ENCODE peak calls at places on chromosomes 12 and 14, in nine cellular contexts. One of them, this sample, is unnamed.

GRCh38 chr12:98291828-98292227 is 223.6 kb upstream of the TMPO start:
- DNase-seq in lung microvascular endothelial cell: no peak
- DNase-seq in RPMI7951: no peak
- DNase-seq in dorsolateral prefrontal cortex: no peak
- DNase-seq in activated CD4-positive, CD25-positive, alpha-beta regulatory T cell treated with anti-CD3 and anti-CD28 coated beads, Interleukin-2, amount 50 U/mL, for 72 hours: no peak
- DNase-seq in cardiac fibroblast: no peak
- DNase-seq in lower leg skin: no peak
- DNase-seq in GM20000: no peak
- DNase-seq in H7: peak
- DNase-seq in this sample: no peak

GRCh38 chr12:24754690-24755638 is 193.9 kb downstream of the BCAT1 start:
- DNase-seq in lung microvascular endothelial cell: no peak
- DNase-seq in RPMI7951: peak
- DNase-seq in dorsolateral prefrontal cortex: no peak
- DNase-seq in activated CD4-positive, CD25-positive, alpha-beta regulatory T cell treated with anti-CD3 and anti-CD28 coated beads, Interleukin-2, amount 50 U/mL, for 72 hours: no peak
- DNase-seq in cardiac fibroblast: peak
- DNase-seq in lower leg skin: no peak
- DNase-seq in GM20000: no peak
- DNase-seq in H7: no peak
- DNase-seq in this sample: peak

GRCh38 chr14:28243600-28243999 is 523.0 kb upstream of the FOXG1 start:
- DNase-seq in lung microvascular endothelial cell: no peak
- DNase-seq in RPMI7951: peak
- DNase-seq in dorsolateral prefrontal cortex: no peak
- DNase-seq in activated CD4-positive, CD25-positive, alpha-beta regulatory T cell treated with anti-CD3 and anti-CD28 coated beads, Interleukin-2, amount 50 U/mL, for 72 hours: no peak
- DNase-seq in cardiac fibroblast: peak
- DNase-seq in lower leg skin: no peak
- DNase-seq in GM20000: no peak
- DNase-seq in H7: no peak
- DNase-seq in this sample: no peak

GRCh38 chr12:9711664-9712063 is 21.2 kb downstream of the CLECL1 start:
- DNase-seq in lung microvascular endothelial cell: no peak
- DNase-seq in RPMI7951: no peak
- DNase-seq in dorsolateral prefrontal cortex: no peak
- DNase-seq in activated CD4-positive, CD25-positive, alpha-beta regulatory T cell treated with anti-CD3 and anti-CD28 coated beads, Interleukin-2, amount 50 U/mL, for 72 hours: no peak
- DNase-seq in cardiac fibroblast: no peak
- DNase-seq in lower leg skin: no peak
- DNase-seq in GM20000: no peak
- DNase-seq in H7: no peak
- DNase-seq in this sample: no peak

GRCh38 chr12:121697093-121697698 is 15.4 kb upstream of the TMEM120B start:
- DNase-seq in lung microvascular endothelial cell: peak
- DNase-seq in RPMI7951: peak
- DNase-seq in dorsolateral prefrontal cortex: no peak
- DNase-seq in activated CD4-positive, CD25-positive, alpha-beta regulatory T cell treated with anti-CD3 and anti-CD28 coated beads, Interleukin-2, amount 50 U/mL, for 72 hours: no peak
- DNase-seq in cardiac fibroblast: peak
- DNase-seq in lower leg skin: no peak
- DNase-seq in GM20000: peak
- DNase-seq in H7: peak
- DNase-seq in this sample: no peak

GRCh38 chr14:85010186-85010585 is 519.8 kb upstream of the FLRT2 start:
- DNase-seq in lung microvascular endothelial cell: no peak
- DNase-seq in RPMI7951: no peak
- DNase-seq in dorsolateral prefrontal cortex: no peak
- DNase-seq in activated CD4-positive, CD25-positive, alpha-beta regulatory T cell treated with anti-CD3 and anti-CD28 coated beads, Interleukin-2, amount 50 U/mL, for 72 hours: no peak
- DNase-seq in cardiac fibroblast: no peak
- DNase-seq in lower leg skin: no peak
- DNase-seq in GM20000: no peak
- DNase-seq in H7: no peak
- DNase-seq in this sample: no peak

GRCh38 chr14:104303705-104304425 is 165.5 kb downstream of the KIF26A start:
- DNase-seq in lung microvascular endothelial cell: no peak
- DNase-seq in RPMI7951: no peak
- DNase-seq in dorsolateral prefrontal cortex: no peak
- DNase-seq in activated CD4-positive, CD25-positive, alpha-beta regulatory T cell treated with anti-CD3 and anti-CD28 coated beads, Interleukin-2, amount 50 U/mL, for 72 hours: no peak
- DNase-seq in cardiac fibroblast: no peak
- DNase-seq in lower leg skin: no peak
- DNase-seq in GM20000: no peak
- DNase-seq in H7: no peak
- DNase-seq in this sample: no peak

GRCh38 chr12:119713551-119714031 is 45.7 kb downstream of the PRKAB1 start:
- DNase-seq in lung microvascular endothelial cell: no peak
- DNase-seq in RPMI7951: no peak
- DNase-seq in dorsolateral prefrontal cortex: no peak
- DNase-seq in activated CD4-positive, CD25-positive, alpha-beta regulatory T cell treated with anti-CD3 and anti-CD28 coated beads, Interleukin-2, amount 50 U/mL, for 72 hours: no peak
- DNase-seq in cardiac fibroblast: no peak
- DNase-seq in lower leg skin: peak
- DNase-seq in GM20000: no peak
- DNase-seq in H7: no peak
- DNase-seq in this sample: no peak

GRCh38 chr12:4011597-4011996 is 138.4 kb upstream of the PARP11 start:
- DNase-seq in lung microvascular endothelial cell: no peak
- DNase-seq in RPMI7951: no peak
- DNase-seq in dorsolateral prefrontal cortex: no peak
- DNase-seq in activated CD4-positive, CD25-positive, alpha-beta regulatory T cell treated with anti-CD3 and anti-CD28 coated beads, Interleukin-2, amount 50 U/mL, for 72 hours: no peak
- DNase-seq in cardiac fibroblast: no peak
- DNase-seq in lower leg skin: no peak
- DNase-seq in GM20000: no peak
- DNase-seq in H7: no peak
- DNase-seq in this sample: no peak

GRCh38 chr12:93273834-93274705 is 103.7 kb upstream of the NUDT4 start:
- DNase-seq in lung microvascular endothelial cell: no peak
- DNase-seq in RPMI7951: no peak
- DNase-seq in dorsolateral prefrontal cortex: no peak
- DNase-seq in activated CD4-positive, CD25-positive, alpha-beta regulatory T cell treated with anti-CD3 and anti-CD28 coated beads, Interleukin-2, amount 50 U/mL, for 72 hours: no peak
- DNase-seq in cardiac fibroblast: peak
- DNase-seq in lower leg skin: no peak
- DNase-seq in GM20000: no peak
- DNase-seq in H7: no peak
- DNase-seq in this sample: no peak

This sample was measured in AG09319.